ENCODE peak calls at places on chromosomes 12 and 14, in four cellular contexts. R, Q, G and M are unnamed samples.

GRCh38 chr12:83759906-83760305 is 1073.2 kb downstream of the TMTC2 start:
- DNase-seq in Q (no peak), G (no peak), R (no peak), M (no peak)

GRCh38 chr12:40171501-40171900 is 53.3 kb upstream of the LRRK2 start:
- DNase-seq in R (no peak), G (no peak), Q (no peak), M (no peak)

GRCh38 chr14:95297832-95298231 is 21.9 kb downstream of the CLMN start:
- DNase-seq in G (no peak), Q (no peak), R (no peak), M (no peak)

GRCh38 chr12:28536088-28536487 is 345.8 kb downstream of the CCDC91 start:
- DNase-seq in Q (no peak), R (no peak), G (peak), M (no peak)

GRCh38 chr12:77578471-77579262 is 252.0 kb upstream of the NAV3 start:
- DNase-seq in R (no peak), G (peak), Q (no peak), M (no peak)

GRCh38 chr12:99435095-99435791 is 212.3 kb upstream of the GARIN6 start:
- DNase-seq in Q (no peak), G (no peak), R (no peak), M (no peak)

GRCh38 chr12:98355322-98355721 is 160.1 kb upstream of the TMPO start:
- DNase-seq in G (peak), R (no peak), Q (no peak), M (no peak)

GRCh38 chr14:77647853-77648252 is 31.4 kb upstream of the SPTLC2 start:
- DNase-seq in Q (no peak), G (no peak), R (no peak), M (no peak)

GRCh38 chr14:35404246-35404495 is 378 bp downstream of the NFKBIA start:
- DNase-seq in G (no peak), Q (no peak), R (no peak), M (no peak)

GRCh38 chr14:102407258-102407657 is 44.5 kb downstream of the TECPR2 start:
- DNase-seq in R (no peak), G (no peak), Q (no peak), M (no peak)

GRCh38 chr12:57127101-57127709 is 1.1 kb upstream of the LRP1 start:
- DNase-seq in Q (no peak), G (peak), R (peak), M (no peak)

GRCh38 chr14:61140872-61141271 is 140.3 kb downstream of the TMEM30B start:
- DNase-seq in R (no peak), Q (no peak), G (peak), M (no peak)

GRCh38 chr14:21343035-21343794 is 40.6 kb downstream of the SUPT16H start:
- DNase-seq in G (no peak), R (no peak), Q (no peak), M (no peak)

GRCh38 chr12:53306826-53307225 is 7.3 kb downstream of the MYG1 start:
- DNase-seq in R (no peak), G (no peak), Q (no peak), M (no peak)
- TF ChIP-seq CTCF in R (no peak), G (no peak), Q (no peak), M (no peak)

GRCh38 chr12:92803921-92804320 is 101.1 kb downstream of the PLEKHG7 start:
- DNase-seq in R (no peak), Q (no peak), G (no peak), M (no peak)

DNA sequence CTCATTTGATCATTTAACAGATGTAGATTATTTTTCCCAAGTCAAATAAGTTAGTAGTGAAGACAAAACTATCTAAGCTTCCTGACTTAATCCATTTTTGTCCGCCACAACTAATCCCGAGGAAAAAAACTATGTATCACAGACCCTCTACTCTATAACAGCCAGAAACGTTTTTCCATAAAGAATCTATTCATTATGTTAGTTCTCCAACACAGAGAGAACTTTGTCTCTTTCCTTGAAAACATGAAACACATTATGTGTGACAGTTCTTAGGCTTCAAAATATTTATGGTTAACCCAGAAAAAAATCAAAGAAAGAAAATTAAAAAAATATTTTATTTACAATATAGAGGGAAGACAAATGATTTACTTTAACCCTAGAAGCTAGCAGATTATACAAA is 100.1 kb downstream of the PLEKHG7 start:
- DNase-seq in R (no peak), G (no peak), Q (no peak), M (no peak)
- TF ChIP-seq CTCF in R (no peak), G (no peak), Q (no peak), M (no peak)

GRCh38 chr14:104224516-104225281 is 86.3 kb downstream of the KIF26A start:
- DNase-seq in R (no peak), Q (peak), G (no peak), M (no peak)
- TF ChIP-seq CTCF in R (peak), Q (peak), G (peak), M (no peak)

DNA sequence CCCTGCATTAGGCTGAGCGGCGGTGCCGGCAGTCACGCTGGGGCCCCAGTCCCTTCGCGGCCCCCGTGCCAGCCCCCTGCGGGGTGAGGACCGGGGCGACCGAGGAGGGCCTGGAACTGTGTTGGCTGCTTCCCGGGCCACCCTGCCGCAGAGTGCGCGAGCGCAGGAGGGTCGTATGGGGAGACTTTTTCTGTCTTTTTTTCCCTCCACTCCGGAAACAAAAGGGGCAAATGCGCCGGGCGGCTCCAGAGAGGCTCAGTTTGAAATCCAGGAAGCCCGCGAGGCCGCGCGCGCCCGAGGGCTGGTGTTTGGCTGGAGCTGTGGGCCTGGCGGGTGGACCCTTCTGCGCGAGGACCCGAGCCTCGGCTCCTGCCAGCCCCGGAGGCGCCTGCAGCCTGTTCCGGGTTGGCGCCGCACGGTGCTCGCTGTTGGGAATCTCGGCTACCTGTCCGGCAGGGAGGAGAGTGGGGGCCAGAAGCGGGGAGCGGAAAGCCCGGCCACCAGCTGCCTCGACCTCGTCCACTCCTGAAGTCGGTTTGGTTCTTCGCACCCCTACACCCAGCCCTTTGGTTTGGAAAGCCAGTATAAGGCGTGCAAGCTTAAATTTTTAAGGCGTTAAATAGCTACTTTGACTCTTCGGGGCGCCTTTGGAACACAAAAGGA is 650 bp downstream of the PLEKHG3 start:
- DNase-seq in R (peak), G (no peak), Q (peak), M (no peak)
- TF ChIP-seq CTCF in R (no peak), G (no peak), Q (no peak), M (no peak)

GRCh38 chr14:74704656-74705055 is 8.2 kb downstream of the AREL1 start:
- DNase-seq in Q (no peak), R (no peak), G (peak), M (no peak)
- TF ChIP-seq CTCF in Q (no peak), R (no peak), G (no peak), M (no peak)

DNA sequence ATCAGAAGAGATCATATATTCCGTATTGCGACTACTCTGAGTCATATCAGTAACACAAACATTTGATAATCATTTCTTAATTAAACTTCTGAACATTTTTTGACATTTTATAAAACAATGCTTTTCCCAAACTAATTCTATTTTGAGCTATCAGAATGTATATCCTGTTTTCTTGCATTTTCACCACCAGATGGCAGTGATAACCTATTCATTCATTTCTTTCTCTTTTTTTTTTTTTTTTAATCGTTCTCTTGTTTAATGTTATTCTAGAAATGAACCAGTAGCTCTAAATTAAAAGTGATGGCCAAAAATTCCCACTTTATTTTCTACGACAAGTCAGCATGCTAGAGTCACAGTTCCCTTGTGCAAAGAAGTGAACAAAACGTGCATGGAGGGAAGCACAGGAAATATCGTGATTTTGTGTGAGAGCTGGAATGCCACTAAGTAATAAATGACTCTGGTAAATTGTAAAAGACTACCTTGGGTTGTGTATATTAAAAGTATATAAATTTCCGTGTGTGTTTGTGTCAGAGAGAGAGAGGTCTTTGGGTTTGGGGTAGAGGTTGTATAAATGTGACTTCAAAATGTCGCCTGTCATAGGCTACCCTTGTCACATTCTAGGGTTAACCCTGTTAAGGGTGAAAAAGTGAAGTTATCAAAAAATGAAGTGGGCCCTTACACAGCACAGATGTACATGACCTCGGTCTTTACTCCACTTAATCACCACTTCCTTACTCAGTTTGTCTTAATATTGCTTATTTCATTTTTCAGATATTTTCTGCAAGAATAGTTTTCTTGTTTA is 40.4 kb upstream of the LDHB start:
- DNase-seq in Q (no peak), R (no peak), G (peak), M (no peak)
- TF ChIP-seq CTCF in Q (peak), R (peak), G (peak), M (no peak)